ENCODE peak calls at places on chromosomes 6 and 20, in six cellular contexts. One of them, this sample, is unnamed.
A peak's percentile ranks its signal among the peaks of the same experiment; 100 is the strongest.

GRCh38 chr6:33197431-33198048 is 2.9 kb downstream of the RXRB start:
- DNase-seq in heart right ventricle: no peak
- DNase-seq in substantia nigra: peak; percentile 19
- DNase-seq in A549: peak; percentile 68
- DNase-seq in uterus: no peak
- DNase-seq in thoracic aorta: no peak
- DNase-seq in this sample: peak; percentile 24

GRCh38 chr6:42604150-42604549 is 40.3 kb downstream of the UBR2 start:
- DNase-seq in A549: no peak
- DNase-seq in heart right ventricle: no peak
- DNase-seq in substantia nigra: no peak
- DNase-seq in thoracic aorta: no peak
- DNase-seq in uterus: no peak
- DNase-seq in this sample: no peak

GRCh38 chr6:154229796-154230195 is 126.8 kb downstream of the IPCEF1 start:
- DNase-seq in heart right ventricle: no peak
- DNase-seq in substantia nigra: no peak
- DNase-seq in A549: no peak
- DNase-seq in thoracic aorta: no peak
- DNase-seq in uterus: no peak
- DNase-seq in this sample: no peak

GRCh38 chr20:11675920-11676617 is 241.6 kb upstream of the BTBD3 start:
- DNase-seq in heart right ventricle: no peak
- DNase-seq in uterus: no peak
- DNase-seq in thoracic aorta: no peak
- DNase-seq in substantia nigra: peak; percentile 1
- DNase-seq in A549: no peak
- DNase-seq in this sample: no peak

GRCh38 chr6:153092082-153093013 is 38.7 kb downstream of the RGS17 start:
- DNase-seq in heart right ventricle: no peak
- DNase-seq in thoracic aorta: no peak
- DNase-seq in substantia nigra: no peak
- DNase-seq in A549: peak; percentile 28
- DNase-seq in uterus: no peak
- DNase-seq in this sample: no peak

GRCh38 chr20:49344975-49345374 is 67.1 kb upstream of the ZNFX1 start:
- DNase-seq in uterus: peak; percentile 89
- DNase-seq in A549: peak; percentile 83
- DNase-seq in heart right ventricle: peak; percentile 39
- DNase-seq in thoracic aorta: peak; percentile 31
- DNase-seq in substantia nigra: peak; percentile 11
- DNase-seq in this sample: peak; percentile 61

GRCh38 chr6:113209315-113209714 is 647.8 kb upstream of the MARCKS start:
- DNase-seq in uterus: no peak
- DNase-seq in substantia nigra: no peak
- DNase-seq in A549: no peak
- DNase-seq in thoracic aorta: no peak
- DNase-seq in heart right ventricle: no peak
- DNase-seq in this sample: no peak

GRCh38 chr20:25197173-25197869 is 1.8 kb downstream of the ENTPD6 start:
- DNase-seq in uterus: no peak
- DNase-seq in A549: no peak
- DNase-seq in substantia nigra: no peak
- DNase-seq in heart right ventricle: no peak
- DNase-seq in thoracic aorta: no peak
- DNase-seq in this sample: no peak

GRCh38 chr6:83609248-83609647 is 96.9 kb downstream of the PRSS35 start:
- DNase-seq in A549: no peak
- DNase-seq in uterus: no peak
- DNase-seq in thoracic aorta: no peak
- DNase-seq in heart right ventricle: no peak
- DNase-seq in substantia nigra: no peak
- DNase-seq in this sample: no peak

GRCh38 chr6:29702519-29703103 is 20.6 kb upstream of the HLA-F start:
- DNase-seq in heart right ventricle: peak; percentile 85
- DNase-seq in thoracic aorta: no peak
- DNase-seq in A549: peak; percentile 41
- DNase-seq in substantia nigra: peak; percentile 15
- DNase-seq in uterus: no peak
- DNase-seq in this sample: no peak

GRCh38 chr20:52972965-52973819 is 1.0 kb downstream of the TSHZ2 start:
- DNase-seq in A549: no peak
- DNase-seq in heart right ventricle: peak; percentile 19
- DNase-seq in thoracic aorta: no peak
- DNase-seq in substantia nigra: no peak
- DNase-seq in uterus: peak; percentile 38
- DNase-seq in this sample: no peak

GRCh38 chr6:30533460-30534294 is 22.6 kb downstream of the GNL1 start:
- DNase-seq in A549: no peak
- DNase-seq in thoracic aorta: no peak
- DNase-seq in heart right ventricle: no peak
- DNase-seq in substantia nigra: no peak
- DNase-seq in uterus: no peak
- DNase-seq in this sample: no peak

GRCh38 chr6:135006386-135006914 is 48.2 kb downstream of the HBS1L start:
- DNase-seq in substantia nigra: no peak
- DNase-seq in heart right ventricle: no peak
- DNase-seq in A549: no peak
- DNase-seq in thoracic aorta: no peak
- DNase-seq in uterus: no peak
- DNase-seq in this sample: no peak

GRCh38 chr20:43409041-43409913 is 48.4 kb upstream of the SRSF6 start:
- DNase-seq in uterus: no peak
- DNase-seq in heart right ventricle: no peak
- DNase-seq in substantia nigra: no peak
- DNase-seq in A549: peak; percentile 48
- DNase-seq in thoracic aorta: no peak
- DNase-seq in this sample: no peak

GRCh38 chr6:158758941-158759479 is 60.2 kb downstream of the EZR start:
- DNase-seq in heart right ventricle: no peak
- DNase-seq in A549: no peak
- DNase-seq in substantia nigra: no peak
- DNase-seq in thoracic aorta: no peak
- DNase-seq in uterus: no peak
- DNase-seq in this sample: no peak

DNA sequence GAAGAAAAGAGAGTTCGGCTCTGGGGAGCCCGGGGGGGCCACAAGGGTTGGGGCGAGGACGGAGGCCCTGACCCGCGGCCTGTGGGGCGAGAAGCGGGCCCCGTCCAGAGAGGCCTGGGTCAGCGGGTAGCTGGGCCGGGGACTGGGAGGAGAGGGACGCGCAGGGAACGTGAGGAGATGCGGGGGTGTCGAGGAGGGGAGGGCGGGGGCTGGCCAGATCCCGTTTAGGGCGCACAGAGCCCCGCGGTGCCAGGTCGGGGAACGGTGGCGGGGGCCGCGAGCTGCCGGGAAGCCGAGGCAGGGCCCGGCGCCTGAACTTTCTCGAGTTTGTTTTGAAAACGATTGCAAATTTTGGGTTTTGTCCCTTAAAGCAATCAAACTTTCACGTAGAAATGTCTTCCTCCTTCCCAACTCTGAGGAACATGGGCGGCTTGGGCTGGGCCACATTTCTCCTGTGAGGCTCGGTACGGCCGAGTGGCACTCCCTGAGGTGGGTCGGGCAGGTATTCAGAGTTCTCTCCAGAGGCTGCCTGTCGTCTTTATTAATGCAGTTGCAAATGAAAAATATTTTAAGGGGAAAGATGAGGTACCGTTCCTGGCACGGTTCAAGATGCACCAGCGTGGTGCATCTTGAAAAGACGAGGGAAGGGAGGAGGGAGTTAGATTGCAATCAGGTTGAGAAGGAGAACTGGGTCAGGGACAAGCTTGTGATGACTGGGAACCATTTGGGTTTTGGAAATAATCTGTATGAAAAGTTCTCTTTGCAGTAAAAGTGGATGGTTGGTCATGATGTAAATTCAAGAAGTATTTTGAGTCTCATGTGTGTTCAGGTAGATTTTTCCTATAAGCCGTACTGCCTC is 972 bp downstream of the RNF8 start:
- DNase-seq in thoracic aorta: no peak
- DNase-seq in heart right ventricle: peak; percentile 25
- DNase-seq in substantia nigra: peak; percentile 23
- DNase-seq in A549: no peak
- DNase-seq in uterus: peak; percentile 34
- DNase-seq in this sample: peak; percentile 28
- H3K27ac ChIP-seq in thoracic aorta: peak overlapping the region; percentile 45
- H3K27ac ChIP-seq in heart right ventricle: peak overlapping the region; percentile 61
- H3K27ac ChIP-seq in substantia nigra: peak overlapping the region; percentile 43
- H3K27ac ChIP-seq in A549: peak overlapping the region; percentile 82
- H3K27ac ChIP-seq in uterus: peak overlapping the region; percentile 70
- H3K27ac ChIP-seq in this sample: no peak overlapping the region

GRCh38 chr6:108616973-108617372 is 56.3 kb downstream of the FOXO3 start:
- DNase-seq in heart right ventricle: no peak
- DNase-seq in uterus: no peak
- DNase-seq in thoracic aorta: no peak
- DNase-seq in A549: no peak
- DNase-seq in substantia nigra: no peak
- DNase-seq in this sample: no peak
- H3K27ac ChIP-seq in heart right ventricle: no peak overlapping the region
- H3K27ac ChIP-seq in uterus: peak overlapping the region; percentile 61
- H3K27ac ChIP-seq in thoracic aorta: peak overlapping the region; percentile 13
- H3K27ac ChIP-seq in A549: no peak overlapping the region
- H3K27ac ChIP-seq in substantia nigra: no peak overlapping the region
- H3K27ac ChIP-seq in this sample: no peak overlapping the region

GRCh38 chr6:121263742-121264141 is 70.5 kb downstream of the TBC1D32 start:
- DNase-seq in A549: no peak
- DNase-seq in heart right ventricle: no peak
- DNase-seq in uterus: no peak
- DNase-seq in thoracic aorta: no peak
- DNase-seq in substantia nigra: no peak
- DNase-seq in this sample: no peak
- H3K27ac ChIP-seq in A549: no peak overlapping the region
- H3K27ac ChIP-seq in heart right ventricle: no peak overlapping the region
- H3K27ac ChIP-seq in uterus: no peak overlapping the region
- H3K27ac ChIP-seq in thoracic aorta: no peak overlapping the region
- H3K27ac ChIP-seq in substantia nigra: no peak overlapping the region
- H3K27ac ChIP-seq in this sample: no peak overlapping the region

GRCh38 chr20:60497298-60497697 is 539.1 kb downstream of the CDH26 start:
- DNase-seq in A549: no peak
- DNase-seq in heart right ventricle: no peak
- DNase-seq in substantia nigra: no peak
- DNase-seq in uterus: no peak
- DNase-seq in thoracic aorta: no peak
- DNase-seq in this sample: no peak
- H3K27ac ChIP-seq in A549: no peak overlapping the region
- H3K27ac ChIP-seq in heart right ventricle: no peak overlapping the region
- H3K27ac ChIP-seq in substantia nigra: no peak overlapping the region
- H3K27ac ChIP-seq in uterus: no peak overlapping the region
- H3K27ac ChIP-seq in thoracic aorta: no peak overlapping the region
- H3K27ac ChIP-seq in this sample: no peak overlapping the region

GRCh38 chr6:119116712-119117281 is 38.3 kb upstream of the FAM184A start:
- DNase-seq in A549: no peak
- DNase-seq in uterus: no peak
- DNase-seq in heart right ventricle: no peak
- DNase-seq in substantia nigra: no peak
- DNase-seq in thoracic aorta: no peak
- DNase-seq in this sample: no peak

GRCh38 chr6:119124079-119124824 is 45.8 kb upstream of the FAM184A start:
- DNase-seq in A549: no peak
- DNase-seq in uterus: no peak
- DNase-seq in thoracic aorta: no peak
- DNase-seq in heart right ventricle: no peak
- DNase-seq in substantia nigra: no peak
- DNase-seq in this sample: no peak

GRCh38 chr6:119121367-119121766 is 42.9 kb upstream of the FAM184A start:
- DNase-seq in A549: no peak
- DNase-seq in thoracic aorta: no peak
- DNase-seq in heart right ventricle: no peak
- DNase-seq in substantia nigra: no peak
- DNase-seq in uterus: no peak
- DNase-seq in this sample: no peak

GRCh38 chr6:119119989-119120388 is 41.5 kb upstream of the FAM184A start:
- DNase-seq in A549: no peak
- DNase-seq in heart right ventricle: no peak
- DNase-seq in uterus: no peak
- DNase-seq in substantia nigra: no peak
- DNase-seq in thoracic aorta: no peak
- DNase-seq in this sample: no peak
- H3K27ac ChIP-seq in A549: no peak overlapping the region
- H3K27ac ChIP-seq in heart right ventricle: no peak overlapping the region
- H3K27ac ChIP-seq in uterus: no peak overlapping the region
- H3K27ac ChIP-seq in substantia nigra: no peak overlapping the region
- H3K27ac ChIP-seq in thoracic aorta: no peak overlapping the region
- H3K27ac ChIP-seq in this sample: no peak overlapping the region

DNA sequence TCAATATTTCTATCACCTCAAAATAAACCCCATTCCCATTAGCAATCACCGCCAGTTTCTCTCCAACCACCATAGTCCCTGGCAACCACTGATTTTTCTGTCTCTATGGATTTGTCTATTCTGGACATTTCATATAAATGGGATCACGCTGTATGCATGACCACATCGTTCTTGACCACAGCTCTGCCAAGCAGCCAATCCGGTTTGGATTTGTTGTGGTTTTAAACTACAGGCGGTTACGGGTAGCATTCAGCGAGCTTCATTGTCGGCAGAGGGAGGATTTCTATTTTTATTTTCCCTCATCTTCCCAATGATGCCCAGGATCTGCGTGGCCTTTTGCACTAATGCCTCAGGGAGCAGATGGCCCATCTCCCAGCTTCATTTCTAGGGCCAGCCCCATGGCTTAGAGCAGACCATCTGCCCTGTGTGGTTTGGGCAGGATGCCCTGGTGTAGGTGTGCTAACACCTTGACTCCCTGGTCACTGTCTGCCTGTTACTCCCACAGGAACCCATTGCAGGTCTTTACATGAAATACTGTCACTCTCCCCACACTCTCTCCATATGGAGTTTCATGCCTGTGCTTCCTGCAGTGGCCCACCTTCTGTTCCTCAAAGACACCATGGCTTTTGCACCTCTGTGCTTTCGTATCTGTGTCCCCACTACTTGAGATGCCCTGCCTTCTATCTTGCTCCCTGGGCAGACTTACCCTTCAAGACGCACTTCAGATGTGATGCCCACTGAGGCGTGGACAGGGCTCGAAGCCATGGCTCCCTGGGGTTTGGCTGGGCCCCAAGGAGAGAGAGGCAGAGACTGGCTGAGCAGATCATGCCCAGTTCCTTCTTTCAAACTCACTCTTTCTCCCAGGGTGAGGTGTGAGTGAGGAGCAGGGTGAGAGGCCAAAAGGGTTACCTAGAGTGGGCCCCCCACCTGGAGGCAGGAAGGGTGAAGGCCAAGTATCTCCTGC is 26.1 kb downstream of the SDCBP2 start:
- DNase-seq in thoracic aorta: no peak
- DNase-seq in A549: no peak
- DNase-seq in substantia nigra: no peak
- DNase-seq in heart right ventricle: no peak
- DNase-seq in uterus: no peak
- DNase-seq in this sample: no peak
- H3K27ac ChIP-seq in thoracic aorta: no peak overlapping the region
- H3K27ac ChIP-seq in A549: no peak overlapping the region
- H3K27ac ChIP-seq in substantia nigra: no peak overlapping the region
- H3K27ac ChIP-seq in heart right ventricle: no peak overlapping the region
- H3K27ac ChIP-seq in uterus: no peak overlapping the region
- H3K27ac ChIP-seq in this sample: peak overlapping the region; percentile 87

GRCh38 chr20:31653573-31653972 is 15.9 kb downstream of the COX4I2 start:
- DNase-seq in heart right ventricle: no peak
- DNase-seq in substantia nigra: no peak
- DNase-seq in thoracic aorta: no peak
- DNase-seq in uterus: no peak
- DNase-seq in A549: no peak
- DNase-seq in this sample: no peak
- H3K27ac ChIP-seq in heart right ventricle: no peak overlapping the region
- H3K27ac ChIP-seq in substantia nigra: no peak overlapping the region
- H3K27ac ChIP-seq in thoracic aorta: no peak overlapping the region
- H3K27ac ChIP-seq in uterus: no peak overlapping the region
- H3K27ac ChIP-seq in A549: no peak overlapping the region
- H3K27ac ChIP-seq in this sample: no peak overlapping the region

GRCh38 chr20:60057866-60058807 is 99.9 kb downstream of the CDH26 start:
- DNase-seq in thoracic aorta: no peak
- DNase-seq in uterus: no peak
- DNase-seq in A549: no peak
- DNase-seq in heart right ventricle: peak; percentile 57
- DNase-seq in substantia nigra: peak; percentile 47
- DNase-seq in this sample: no peak
- H3K27ac ChIP-seq in thoracic aorta: no peak overlapping the region
- H3K27ac ChIP-seq in uterus: no peak overlapping the region
- H3K27ac ChIP-seq in A549: no peak overlapping the region
- H3K27ac ChIP-seq in heart right ventricle: no peak overlapping the region
- H3K27ac ChIP-seq in substantia nigra: peak overlapping the region; percentile 57
- H3K27ac ChIP-seq in this sample: peak overlapping the region; percentile 12

This sample was measured in caudate nucleus.